ENCODE peak calls at places on chromosomes 13 and 19, in five cellular contexts. A is CD4-positive, CD25-positive, alpha-beta regulatory T cell; U is psoas muscle; F is cardiac muscle cell; R is CD8-positive, alpha-beta T cell. L is an unnamed sample.

GRCh38 chr13:33217256-33217655 is 68.3 kb downstream of the STARD13 start:
- DNase-seq in A (no peak), U (no peak), F (no peak), R (no peak), L (no peak)

GRCh38 chr13:108968566-108968965 is 339.2 kb downstream of the MYO16 start:
- DNase-seq in A (no peak), U (no peak), F (no peak), R (no peak), L (no peak)

GRCh38 chr13:50843256-50844043 is at the start of gene DLEU7:
- DNase-seq in A (no peak), U (no peak), F (peak; percentile 23), R (no peak), L (no peak)

GRCh38 chr13:60759499-60759898 is 362.5 kb downstream of the TDRD3 start:
- DNase-seq in A (no peak), U (no peak), F (peak; percentile 19), R (no peak), L (no peak)

GRCh38 chr19:57830071-57830602 is at the start of gene ZNF587B:
- DNase-seq in A (peak; percentile 24), U (peak; percentile 60), F (peak; percentile 93), R (peak; percentile 55), L (no peak)

GRCh38 chr19:42555317-42555716 is 27.0 kb upstream of the CEACAM1 start:
- DNase-seq in A (no peak), U (no peak), F (no peak), R (no peak), L (no peak)

GRCh38 chr19:58089846-58090245 is 8.2 kb downstream of the ZSCAN18 start:
- DNase-seq in A (no peak), U (no peak), F (no peak), R (no peak), L (no peak)

GRCh38 chr13:106088094-106088493 is 447.4 kb downstream of the EFNB2 start:
- DNase-seq in A (no peak), U (no peak), F (no peak), R (no peak), L (no peak)

GRCh38 chr19:53019684-53020083 is 6.0 kb downstream of the ERVV-1 start:
- DNase-seq in A (peak; percentile 1), U (no peak), F (peak; percentile 38), R (no peak), L (no peak)

GRCh38 chr19:56566904-56567273 is 379 bp upstream of the ZNF470 start:
- DNase-seq in A (no peak), U (peak; percentile 56), F (no peak), R (no peak), L (no peak)

GRCh38 chr13:26198116-26198515 is 24.0 kb downstream of the RNF6 start:
- DNase-seq in A (no peak), U (no peak), F (no peak), R (no peak), L (no peak)

GRCh38 chr13:60229708-60230272 is 66.1 kb upstream of the DIAPH3 start:
- DNase-seq in A (no peak), U (no peak), F (no peak), R (no peak), L (no peak)

GRCh38 chr19:44745887-44746600 is 2.5 kb upstream of the BCL3 start:
- DNase-seq in A (no peak), U (no peak), F (no peak), R (no peak), L (no peak)
- H3K4me3 ChIP-seq in A (no peak overlapping the region), U (no peak overlapping the region), F (no peak overlapping the region), R (no peak overlapping the region), L (no peak overlapping the region)

GRCh38 chr13:42994878-42995277 is 2.8 kb upstream of the EPSTI1 start:
- DNase-seq in A (no peak), U (no peak), F (no peak), R (no peak), L (no peak)

GRCh38 chr13:42991892-42992584 is at the start of gene EPSTI1:
- DNase-seq in A (peak; percentile 95), U (peak; percentile 54), F (peak; percentile 38), R (peak; percentile 84), L (peak; percentile 87)

GRCh38 chr13:42990147-42990990 is 1.7 kb downstream of the EPSTI1 start:
- DNase-seq in A (peak; percentile 55), U (no peak), F (peak; percentile 61), R (no peak), L (peak; percentile 13)

GRCh38 chr13:42990991-42991891 is 800 bp downstream of the EPSTI1 start:
- DNase-seq in A (no peak), U (no peak), F (no peak), R (no peak), L (no peak)

DNA sequence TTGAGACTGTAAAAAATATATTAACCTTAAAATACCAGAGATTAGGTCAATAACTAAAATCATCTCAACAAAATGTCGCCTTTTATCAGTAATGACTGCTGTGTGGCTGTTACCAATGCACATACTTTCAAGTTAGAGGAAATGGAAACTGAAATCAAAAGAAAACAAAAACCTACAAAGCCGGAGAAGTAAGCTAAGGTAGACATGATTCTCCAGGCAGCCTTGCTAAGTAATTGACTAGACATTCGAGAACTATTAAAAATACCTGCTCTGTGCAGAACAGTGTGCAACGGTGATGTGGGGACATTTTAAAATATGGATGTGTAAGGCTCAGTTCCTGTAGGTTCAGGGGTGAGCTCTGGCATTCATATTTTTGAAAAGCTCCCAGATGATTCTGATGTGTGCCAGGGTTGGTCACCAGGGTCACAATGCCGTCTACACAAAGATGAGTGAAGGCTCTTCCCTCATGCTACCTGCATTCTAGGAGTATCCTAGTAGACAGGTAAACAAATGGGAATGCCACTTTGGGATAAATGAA is 613 bp upstream of the EPSTI1 start:
- DNase-seq in A (peak; percentile 78), U (no peak), F (no peak), R (peak; percentile 60), L (peak; percentile 48)
- H3K4me3 ChIP-seq in A (peak overlapping the region; percentile 99), U (peak overlapping the region; percentile 87), F (no peak overlapping the region), R (peak overlapping the region; percentile 74), L (peak overlapping the region; percentile 63)

GRCh38 chr19:55063492-55063843 is 520 bp upstream of the RDH13 start:
- DNase-seq in A (no peak), U (no peak), F (no peak), R (no peak), L (no peak)
- H3K4me3 ChIP-seq in A (peak overlapping the region; percentile 30), U (peak overlapping the region; percentile 96), F (peak overlapping the region; percentile 55), R (peak overlapping the region; percentile 33), L (no peak overlapping the region)

GRCh38 chr19:35714601-35715354 is 3.0 kb upstream of the KMT2B start:
- DNase-seq in A (peak; percentile 58), U (no peak), F (no peak), R (no peak), L (no peak)
- H3K4me3 ChIP-seq in A (peak overlapping the region; percentile 69), U (no peak overlapping the region), F (no peak overlapping the region), R (no peak overlapping the region), L (no peak overlapping the region)

GRCh38 chr19:21148681-21149080 is 6.8 kb downstream of the ZNF431 start:
- DNase-seq in A (no peak), U (no peak), F (no peak), R (no peak), L (no peak)
- H3K4me3 ChIP-seq in A (no peak overlapping the region), U (no peak overlapping the region), F (no peak overlapping the region), R (no peak overlapping the region), L (no peak overlapping the region)

GRCh38 chr19:50432658-50433057 is at the start of gene MYBPC2:
- DNase-seq in A (no peak), U (no peak), F (peak; percentile 17), R (no peak), L (no peak)

GRCh38 chr19:50432221-50432626 is 468 bp upstream of the MYBPC2 start:
- DNase-seq in A (no peak), U (no peak), F (peak; percentile 60), R (no peak), L (no peak)

GRCh38 chr19:50435221-50435620 is 2.5 kb downstream of the MYBPC2 start:
- DNase-seq in A (no peak), U (no peak), F (no peak), R (no peak), L (no peak)

GRCh38 chr19:50434525-50434924 is 1.8 kb downstream of the MYBPC2 start:
- DNase-seq in A (no peak), U (no peak), F (no peak), R (no peak), L (no peak)

GRCh38 chr19:50433201-50434180 is 799 bp downstream of the MYBPC2 start:
- DNase-seq in A (no peak), U (no peak), F (no peak), R (no peak), L (no peak)
- H3K4me3 ChIP-seq in A (no peak overlapping the region), U (peak overlapping the region; percentile 79), F (no peak overlapping the region), R (no peak overlapping the region), L (no peak overlapping the region)